ENCODE peak calls at places on chromosomes 11 and 22, in seven cellular contexts. Z is fibroblast of lung, D is GM23248, S is OCI-LY7, X is GM23338, E is neural progenitor cell, M is hepatocyte. W is an unnamed sample. For H3K79me2, the result is how much of the 10 kb centered on the place peaks cover.

GRCh38 chr22:36395061-36395849 is 7.5 kb upstream of the MYH9 start:
- DNase-seq in M (no peak), E (no peak), S (no peak), D (no peak), X (peak), Z (no peak), W (no peak)

GRCh38 chr11:68710445-68710844 is 26.1 kb downstream of the GAL start:
- DNase-seq in D (no peak), X (no peak), E (peak), M (no peak), Z (no peak), S (no peak), W (no peak)

GRCh38 chr11:9060700-9061111 is 30.7 kb downstream of the SCUBE2 start:
- DNase-seq in E (peak), M (no peak), Z (no peak), D (no peak), S (peak), X (peak), W (peak)

GRCh38 chr11:86515297-86516094 is 140.8 kb downstream of the CCDC81 start:
- DNase-seq in E (no peak), D (peak), S (no peak), X (no peak), M (peak), Z (peak), W (no peak)

GRCh38 chr11:112795142-112795815 is 165.9 kb upstream of the NCAM1 start:
- DNase-seq in S (peak), E (peak), D (peak), X (peak), Z (peak), M (peak), W (peak)

GRCh38 chr11:113162590-113162961 is 151.8 kb upstream of the TTC12 start:
- DNase-seq in S (no peak), E (no peak), X (no peak), D (no peak), M (no peak), Z (peak), W (no peak)

GRCh38 chr22:31400023-31400397 is 606 bp downstream of the DRG1 start:
- DNase-seq in E (peak), D (peak), X (peak), M (peak), Z (peak), S (no peak), W (no peak)

GRCh38 chr22:24580276-24580675 is 12.6 kb downstream of the LRRC75B start:
- DNase-seq in D (peak), Z (peak), S (no peak), X (no peak), E (no peak), M (no peak), W (no peak)

GRCh38 chr11:660281-660680 is 23.2 kb downstream of the DRD4 start:
- DNase-seq in M (no peak), D (no peak), S (no peak), X (no peak), Z (no peak), E (no peak), W (no peak)

GRCh38 chr11:7536102-7536501 is 22.3 kb downstream of the PPFIBP2 start:
- DNase-seq in D (no peak), Z (no peak), E (peak), S (no peak), X (peak), M (peak), W (no peak)

GRCh38 chr11:20489948-20490347 is 102.4 kb downstream of the PRMT3 start:
- DNase-seq in Z (no peak), S (no peak), X (no peak), E (no peak), D (no peak), M (no peak), W (no peak)

GRCh38 chr22:39244496-39245129 is at the start of gene PDGFB:
- DNase-seq in D (peak), X (peak), Z (no peak), M (peak), S (no peak), E (peak), W (peak)

GRCh38 chr11:110833033-110833484 is 120.8 kb upstream of the ARHGAP20 start:
- DNase-seq in M (no peak), D (peak), Z (peak), E (no peak), X (no peak), S (no peak), W (no peak)

GRCh38 chr11:123069878-123070821 is 8.2 kb upstream of the HSPA8 start:
- DNase-seq in D (no peak), S (peak), X (no peak), M (no peak), Z (no peak), E (no peak), W (peak)

GRCh38 chr11:60914620-60915249 is 777 bp downstream of the TMEM109 start:
- DNase-seq in S (peak), E (peak), M (peak), D (peak), Z (peak), X (peak), W (peak)

GRCh38 chr11:2674681-2675131 is 25.1 kb downstream of the KCNQ1OT1 start:
- DNase-seq in S (no peak), Z (no peak), X (peak), E (peak), D (no peak), M (no peak), W (no peak)

GRCh38 chr11:66221726-66222236 is 46.7 kb upstream of the RAB1B start:
- DNase-seq in X (no peak), D (peak), S (no peak), E (no peak), M (no peak), Z (no peak), W (no peak)

GRCh38 chr11:113553235-113553634 is 78.0 kb upstream of the DRD2 start:
- DNase-seq in E (peak), X (peak), M (peak), D (peak), Z (peak), S (no peak), W (no peak)

GRCh38 chr22:47027766-47028165 is 265.3 kb downstream of the TBC1D22A start:
- DNase-seq in X (peak), E (no peak), D (no peak), Z (no peak), M (no peak), S (no peak), W (no peak)
- H3K79me2 ChIP-seq in X (under half), E (under half), D (under half), Z (under half), M (under half), S (under half), W (under half)

DNA sequence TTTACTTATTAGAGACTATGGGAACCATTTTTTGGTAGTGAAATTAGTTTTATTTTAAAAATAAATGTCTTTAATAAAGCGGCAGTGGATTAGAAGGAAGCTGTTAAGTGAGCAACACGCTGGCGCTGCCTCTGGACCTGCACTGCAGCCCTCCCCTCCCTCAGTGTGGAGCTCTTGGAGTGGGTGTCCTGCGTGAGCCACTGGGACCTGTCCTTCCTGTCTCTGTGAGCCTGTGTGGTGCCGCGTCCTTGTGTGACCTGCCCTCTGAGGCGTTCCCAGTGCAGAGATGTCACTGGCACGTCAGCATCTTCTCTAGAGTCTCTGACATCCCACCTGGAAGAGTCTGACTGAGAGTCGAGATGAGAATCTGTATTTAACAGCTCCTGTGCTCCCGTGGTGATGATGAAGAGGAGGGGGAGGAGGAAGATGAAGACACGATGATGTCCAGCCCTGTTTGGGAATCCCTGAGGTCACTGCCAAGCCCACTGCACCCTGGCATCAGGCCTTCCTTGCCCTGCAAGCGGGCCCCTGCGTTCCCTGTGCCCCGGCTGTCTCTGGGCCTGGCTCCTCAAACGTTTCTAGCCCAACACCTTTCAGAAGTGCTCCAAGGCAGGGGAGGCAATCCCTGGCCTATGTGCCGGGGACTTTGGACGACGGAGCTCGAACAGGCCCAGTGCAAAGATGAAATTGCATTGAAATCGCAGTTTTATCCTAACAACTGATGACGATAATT is 271.8 kb downstream of the TBC1D22A start:
- DNase-seq in X (no peak), Z (no peak), S (no peak), E (no peak), M (no peak), D (no peak), W (no peak)
- H3K79me2 ChIP-seq in X (under half), Z (under half), S (under half), E (under half), M (under half), D (under half), W (under half)

DNA sequence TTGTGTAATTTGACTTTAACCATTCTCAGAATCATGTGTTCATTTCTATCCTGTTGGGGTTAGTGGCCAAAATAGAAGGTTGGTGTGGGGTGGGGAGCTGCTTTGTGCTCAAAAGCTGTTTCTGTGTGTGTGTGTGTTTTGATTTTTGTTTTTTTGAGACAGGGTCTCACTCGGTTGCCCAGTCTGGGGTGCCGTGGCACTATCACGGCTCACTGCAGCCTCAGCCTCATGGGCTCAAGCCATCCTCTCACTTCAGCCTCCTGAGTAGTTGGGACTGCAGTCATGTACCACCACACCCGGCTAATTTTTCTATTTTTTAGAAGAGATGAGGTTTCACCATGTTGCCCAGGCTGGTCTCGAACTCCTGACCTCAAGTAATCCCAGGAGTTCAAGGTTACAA is 18.1 kb upstream of the AIFM3 start:
- DNase-seq in Z (no peak), S (no peak), X (no peak), E (no peak), M (no peak), D (no peak), W (no peak)
- H3K79me2 ChIP-seq in Z (half or more), S (half or more), X (half or more), E (half or more), M (half or more), D (half or more), W (half or more)

GRCh38 chr22:43387815-43388214 is 24.0 kb upstream of the MPPED1 start:
- DNase-seq in E (no peak), X (no peak), Z (no peak), D (no peak), S (no peak), M (no peak), W (no peak)
- H3K79me2 ChIP-seq in E (under half), X (under half), Z (under half), D (under half), S (under half), M (under half), W (under half)

W was measured in MM.1S.